ENCODE peak calls at places on chromosome 16, in four cellular contexts. Y, C, D and Q are unnamed samples.
A peak's percentile ranks its signal among the peaks of the same experiment; 100 is the strongest.

GRCh38 chr16:23254338-23254737 is 47.8 kb upstream of the SCNN1B start:
- DNase-seq in C (no peak), Y (no peak), D (no peak), Q (no peak)

GRCh38 chr16:8866118-8866883 is 2.5 kb downstream of the CARHSP1 start:
- DNase-seq in D (peak; percentile 59), C (peak; percentile 48), Y (peak; percentile 49), Q (peak; percentile 75)

GRCh38 chr16:48495303-48495702 is 110.1 kb upstream of the SIAH1 start:
- DNase-seq in D (no peak), C (no peak), Y (no peak), Q (no peak)

GRCh38 chr16:24826096-24826690 is 19.6 kb upstream of the SLC5A11 start:
- DNase-seq in Y (no peak), C (no peak), D (no peak), Q (no peak)

GRCh38 chr16:67372664-67373063 is 20.6 kb downstream of the TPPP3 start:
- DNase-seq in Y (peak; percentile 41), D (no peak), C (peak; percentile 59), Q (peak; percentile 65)

GRCh38 chr16:22374311-22375116 is at the start of gene CDR2:
- DNase-seq in D (peak; percentile 98), C (peak; percentile 96), Y (peak; percentile 97), Q (peak; percentile 98)

GRCh38 chr16:58589311-58589890 is 40.2 kb downstream of the CNOT1 start:
- DNase-seq in Y (no peak), D (no peak), C (no peak), Q (no peak)

GRCh38 chr16:65572156-65572555 is 450.3 kb upstream of the CDH11 start:
- DNase-seq in D (no peak), C (peak; percentile 77), Y (peak; percentile 76), Q (peak; percentile 78)

GRCh38 chr16:78275420-78275819 is 176.0 kb downstream of the WWOX start:
- DNase-seq in D (no peak), Y (no peak), C (no peak), Q (no peak)

GRCh38 chr16:54194008-54194731 is 92.4 kb downstream of the IRX3 start:
- DNase-seq in D (peak; percentile 47), C (peak; percentile 57), Y (peak; percentile 31), Q (peak; percentile 73)

GRCh38 chr16:20762404-20763123 is 1.2 kb upstream of the ACSM3 start:
- DNase-seq in Y (no peak), D (no peak), C (no peak), Q (no peak)

GRCh38 chr16:8733849-8734540 is 59.6 kb downstream of the ABAT start:
- DNase-seq in C (no peak), D (no peak), Y (no peak), Q (no peak)

GRCh38 chr16:68079616-68080344 is 5.4 kb upstream of the NFATC3 start:
- DNase-seq in D (peak; percentile 79), Y (peak; percentile 67), C (no peak), Q (peak; percentile 44)

GRCh38 chr16:58418601-58419000 is 26.3 kb downstream of the GINS3 start:
- DNase-seq in Y (peak; percentile 5), C (peak; percentile 39), D (peak; percentile 68), Q (peak; percentile 43)

GRCh38 chr16:69905171-69905555 is 46.0 kb upstream of the CLEC18A start:
- DNase-seq in D (no peak), C (no peak), Y (no peak), Q (no peak)

GRCh38 chr16:17921357-17921978 is 415.1 kb downstream of the NPIPA8 start:
- DNase-seq in Y (peak; percentile 5), D (no peak), C (peak; percentile 7), Q (no peak)

GRCh38 chr16:760498-761343 is at the start of gene MSLN:
- DNase-seq in Y (peak; percentile 12), D (peak; percentile 48), C (no peak), Q (peak; percentile 22)

GRCh38 chr16:53502331-53503269 is at the start of gene AKTIP:
- DNase-seq in C (peak; percentile 53), D (peak; percentile 39), Y (peak; percentile 34), Q (peak; percentile 46)

GRCh38 chr16:74521691-74522090 is 85.2 kb downstream of the GLG1 start:
- DNase-seq in C (peak; percentile 33), D (no peak), Y (no peak), Q (peak; percentile 49)

GRCh38 chr16:30964540-30965226 is 7.1 kb downstream of the SETD1A start:
- DNase-seq in D (no peak), C (no peak), Y (no peak), Q (no peak)

GRCh38 chr16:67490330-67491096 is 7.2 kb upstream of the AGRP start:
- DNase-seq in D (no peak), Y (no peak), C (peak; percentile 82), Q (peak; percentile 68)

GRCh38 chr16:81752225-81752875 is 26.7 kb upstream of the PLCG2 start:
- DNase-seq in D (no peak), Y (no peak), C (no peak), Q (peak; percentile 18)

GRCh38 chr16:77974883-77975282 is 47.5 kb upstream of the CLEC3A start:
- DNase-seq in D (no peak), C (no peak), Y (peak; percentile 21), Q (no peak)

GRCh38 chr16:24045641-24046040 is 209.9 kb downstream of the PRKCB start:
- DNase-seq in C (no peak), Y (no peak), D (no peak), Q (no peak)

GRCh38 chr16:77298638-77299360 is 99.6 kb downstream of the SYCE1L start:
- DNase-seq in C (peak; percentile 98), Y (peak; percentile 92), D (peak; percentile 36), Q (peak; percentile 93)

DNA sequence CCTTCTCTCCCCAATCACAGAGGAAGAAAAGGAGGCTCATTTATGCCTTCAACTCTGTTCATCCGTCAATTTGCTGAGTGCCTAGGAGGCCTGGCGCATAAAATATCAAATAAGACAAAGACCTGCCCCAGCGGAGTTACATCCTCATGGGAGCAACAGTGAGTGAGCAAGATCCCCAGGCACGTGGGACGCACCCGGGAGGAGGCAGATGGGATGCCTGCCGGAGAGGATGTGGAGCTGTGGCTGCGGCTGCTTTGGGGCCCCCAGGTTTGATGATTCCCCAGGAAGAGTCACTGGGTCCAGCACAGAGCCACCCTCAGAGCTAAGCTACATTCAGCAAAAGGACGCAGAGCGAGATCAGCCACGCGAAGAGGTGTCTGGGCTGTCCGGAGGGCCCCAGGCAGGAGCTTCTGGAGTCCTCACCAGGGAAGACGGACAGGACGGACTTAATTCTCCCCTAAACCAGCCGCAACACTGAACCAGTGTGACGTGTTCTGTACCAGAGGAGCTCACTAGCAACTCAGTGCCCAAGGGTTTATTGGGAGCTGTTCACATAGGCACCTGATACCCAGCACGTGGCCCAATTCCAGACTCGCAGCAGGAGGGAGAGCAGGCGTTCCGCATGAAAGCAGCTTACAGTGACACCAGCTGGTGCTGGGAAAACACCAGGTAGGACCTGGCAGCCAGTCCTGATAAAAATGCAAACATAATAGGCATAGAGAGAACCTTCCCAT is 11.2 kb downstream of the CA5A start:
- DNase-seq in D (no peak), Y (no peak), C (no peak), Q (no peak)
- TF ChIP-seq CTCF in D (no peak), Y (no peak), C (no peak), Q (no peak)

GRCh38 chr16:73048292-73049050 is 543 bp upstream of the ZFHX3 start:
- DNase-seq in D (no peak), C (peak; percentile 43), Y (peak; percentile 41), Q (peak; percentile 56)
- H3K4me3 ChIP-seq in D (peak overlapping the region; percentile 92), C (peak overlapping the region; percentile 80), Y (peak overlapping the region; percentile 67), Q (peak overlapping the region; percentile 74)

GRCh38 chr16:88893127-88893968 is 26.9 kb upstream of the PABPN1L start:
- DNase-seq in Y (no peak), C (no peak), D (no peak), Q (no peak)
- TF ChIP-seq CTCF in Y (no peak), C (no peak), D (no peak), Q (no peak)

GRCh38 chr16:1917665-1918111 is 527 bp downstream of the HS3ST6 start:
- DNase-seq in D (no peak), C (no peak), Y (no peak), Q (no peak)

GRCh38 chr16:1920727-1921155 is 2.5 kb upstream of the HS3ST6 start:
- DNase-seq in D (no peak), C (no peak), Y (no peak), Q (peak; percentile 14)

GRCh38 chr16:1918312-1918889 is at the start of gene HS3ST6:
- DNase-seq in Y (no peak), D (no peak), C (no peak), Q (no peak)

GRCh38 chr16:1919680-1919998 is 1.4 kb upstream of the HS3ST6 start:
- DNase-seq in D (no peak), Y (no peak), C (no peak), Q (no peak)

GRCh38 chr16:1918890-1919679 is 870 bp upstream of the HS3ST6 start:
- DNase-seq in Y (no peak), C (no peak), D (no peak), Q (no peak)
- H3K4me3 ChIP-seq in Y (no peak overlapping the region), C (no peak overlapping the region), D (no peak overlapping the region), Q (no peak overlapping the region)

GRCh38 chr16:89381788-89382187 is 108.6 kb downstream of the ANKRD11 start:
- DNase-seq in D (no peak), C (no peak), Y (no peak), Q (no peak)
- TF ChIP-seq CTCF in D (no peak), C (no peak), Y (no peak), Q (no peak)

DNA sequence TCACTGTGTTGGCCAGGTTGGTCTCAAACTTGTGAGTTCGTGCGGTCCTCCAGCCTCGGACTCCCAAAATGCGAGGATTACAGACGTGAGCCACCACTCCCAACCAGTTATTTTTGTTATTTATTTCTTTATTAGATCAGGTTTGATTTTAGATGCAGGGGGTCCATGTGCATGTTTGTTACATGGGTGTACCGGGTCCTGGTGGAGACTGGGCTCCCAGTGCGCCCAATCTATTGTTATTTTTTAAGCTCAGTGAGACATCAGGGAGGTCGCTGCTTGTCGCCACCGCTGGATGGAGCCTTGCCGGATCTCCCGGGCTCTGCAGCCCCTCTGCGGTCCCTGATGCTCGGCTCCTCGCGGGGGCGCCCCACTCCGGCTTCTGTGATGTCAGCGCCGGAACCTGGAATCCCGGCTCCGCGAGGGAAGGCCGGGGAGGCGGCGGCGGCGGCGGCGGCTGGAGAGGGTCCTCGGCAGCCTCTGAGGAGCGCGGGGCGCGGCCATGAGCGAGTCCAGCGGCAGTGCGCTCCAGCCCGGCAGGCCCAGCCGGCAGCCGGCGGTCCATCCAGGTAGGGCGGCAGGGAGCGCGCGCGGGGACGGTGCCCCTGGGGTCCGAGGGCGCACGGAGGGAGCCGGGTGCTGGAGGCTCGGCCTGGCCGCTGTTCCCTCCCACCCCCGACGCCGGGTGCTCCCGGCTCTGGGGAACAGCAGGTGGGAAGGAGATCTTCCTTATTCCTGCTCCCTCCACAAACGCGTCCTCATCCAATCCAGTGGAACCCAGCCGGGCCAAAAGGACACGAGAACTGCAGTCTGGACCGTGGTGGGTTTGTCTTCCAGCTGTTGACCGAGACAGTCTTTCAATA is at the start of gene TMC7:
- DNase-seq in D (peak; percentile 56), Y (peak; percentile 77), C (peak; percentile 81), Q (peak; percentile 82)
- H3K4me3 ChIP-seq in D (peak within 1 kb of the TSS; percentile 43), Y (peak within 1 kb of the TSS; percentile 53), C (peak within 1 kb of the TSS; percentile 69), Q (peak within 1 kb of the TSS; percentile 45)

GRCh38 chr16:87635541-87636049 is 33.3 kb downstream of the JPH3 start:
- DNase-seq in D (peak; percentile 35), C (peak; percentile 57), Y (peak; percentile 27), Q (peak; percentile 38)
- TF ChIP-seq CTCF in D (peak; percentile 19), C (peak; percentile 69), Y (peak; percentile 51), Q (peak; percentile 60)